ENCODE peak calls at places on chromosomes 7 and 10, in nine cellular contexts. E, A, Y, P, F, D, V, I and W are unnamed samples.
A peak's percentile ranks its signal among the peaks of the same experiment; 100 is the strongest.

GRCh38 chr7:22420973-22421635 is 64.2 kb upstream of the RAPGEF5 start:
- DNase-seq in A (no peak), E (no peak), V (no peak), Y (no peak), P (no peak), I (no peak), F (no peak), D (no peak), W (no peak)

GRCh38 chr10:31836569-31837406 is 91.8 kb downstream of the ARHGAP12 start:
- DNase-seq in D (no peak), V (peak; percentile 40), P (no peak), A (no peak), I (no peak), Y (peak; percentile 34), F (no peak), E (no peak), W (no peak)

GRCh38 chr10:8032558-8032957 is 21.9 kb upstream of the GATA3 start:
- DNase-seq in A (no peak), D (no peak), V (no peak), F (no peak), Y (no peak), E (no peak), P (no peak), I (no peak), W (no peak)

GRCh38 chr7:26293569-26294308 is 2.1 kb downstream of the SNX10 start:
- DNase-seq in F (peak; percentile 79), A (no peak), D (no peak), I (no peak), V (no peak), Y (no peak), P (peak; percentile 73), E (no peak), W (peak; percentile 61)

GRCh38 chr7:30866939-30867338 is 44.7 kb upstream of the AQP1 start:
- DNase-seq in V (no peak), I (no peak), A (no peak), D (no peak), E (no peak), P (no peak), Y (no peak), F (no peak), W (no peak)

GRCh38 chr7:102864958-102865357 is 47.8 kb upstream of the LRRC17 start:
- DNase-seq in Y (no peak), I (no peak), D (no peak), A (no peak), E (no peak), P (no peak), F (no peak), V (no peak), W (no peak)

GRCh38 chr7:148987751-148988512 is 40.4 kb downstream of the PDIA4 start:
- DNase-seq in E (no peak), V (no peak), I (no peak), F (no peak), Y (no peak), P (no peak), A (no peak), D (no peak), W (no peak)

GRCh38 chr10:122267849-122268737 is 3.0 kb upstream of the BTBD16 start:
- DNase-seq in D (no peak), I (no peak), F (peak; percentile 9), Y (no peak), E (no peak), P (peak; percentile 25), A (no peak), V (peak; percentile 31), W (peak; percentile 53)

GRCh38 chr10:77833792-77834191 is 92.8 kb downstream of the DLG5 start:
- DNase-seq in A (no peak), V (no peak), Y (no peak), E (no peak), I (no peak), F (no peak), P (no peak), D (no peak), W (no peak)

GRCh38 chr7:44460325-44460724 is 30.1 kb downstream of the NUDCD3 start:
- DNase-seq in Y (peak; percentile 10), F (peak; percentile 89), V (no peak), P (peak; percentile 87), A (no peak), D (no peak), E (no peak), I (no peak), W (peak; percentile 64)

GRCh38 chr10:75137533-75138438 is 26.3 kb downstream of the SAMD8 start:
- DNase-seq in I (no peak), D (no peak), E (no peak), P (no peak), F (no peak), V (peak; percentile 52), Y (peak; percentile 67), A (no peak), W (no peak)

GRCh38 chr10:98292976-98293375 is 25.0 kb upstream of the LOXL4 start:
- DNase-seq in V (no peak), D (no peak), I (no peak), E (no peak), Y (no peak), F (no peak), A (no peak), P (no peak), W (no peak)

GRCh38 chr7:32170838-32171237 is 100.6 kb upstream of the PDE1C start:
- DNase-seq in P (no peak), D (no peak), F (no peak), A (no peak), E (no peak), I (no peak), V (no peak), Y (no peak), W (no peak)

GRCh38 chr7:1324028-1324900 is 91.6 kb downstream of the UNCX start:
- DNase-seq in Y (no peak), I (no peak), F (no peak), V (no peak), A (no peak), D (no peak), P (no peak), E (no peak), W (no peak)

GRCh38 chr10:36534471-36535002 is 590.9 kb upstream of the ANKRD30A start:
- DNase-seq in P (no peak), F (no peak), V (peak; percentile 72), I (no peak), E (no peak), Y (peak; percentile 84), A (no peak), D (no peak), W (no peak)

GRCh38 chr10:88932539-88933256 is 19.9 kb downstream of the ACTA2 start:
- DNase-seq in F (peak; percentile 34), E (no peak), P (peak; percentile 55), V (peak; percentile 76), A (no peak), D (peak; percentile 57), I (peak; percentile 59), Y (peak; percentile 79), W (peak; percentile 34)
- H3K27ac ChIP-seq in F (no peak overlapping the region), E (no peak overlapping the region), P (no peak overlapping the region), V (no peak overlapping the region), A (peak overlapping the region; percentile 65), D (no peak overlapping the region), I (peak overlapping the region; percentile 45), Y (no peak overlapping the region), W (no peak overlapping the region)

DNA sequence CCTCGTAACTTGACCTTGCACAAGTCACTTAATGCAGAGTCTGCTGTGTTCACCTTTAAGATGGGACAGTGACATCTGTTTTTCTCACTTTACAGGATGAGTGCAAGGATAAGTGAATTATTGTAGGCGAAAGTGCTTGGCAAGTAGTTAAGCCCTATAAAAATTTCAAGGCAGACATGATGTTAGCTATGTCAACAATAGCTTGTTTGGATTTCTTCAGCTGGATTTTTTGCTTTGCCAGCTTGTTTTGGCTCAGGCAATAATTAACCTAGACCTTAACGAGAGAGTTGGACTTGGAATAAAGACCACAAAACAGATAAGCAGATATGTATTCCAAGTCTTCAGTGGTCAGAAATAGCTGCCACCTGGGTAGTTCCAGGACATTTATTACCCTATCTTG is 255.2 kb downstream of the ARL4A start:
- DNase-seq in P (no peak), D (no peak), E (no peak), A (no peak), Y (peak; percentile 66), F (no peak), V (no peak), I (no peak), W (no peak)
- H3K4me3 ChIP-seq in P (no peak overlapping the region), D (no peak overlapping the region), E (no peak overlapping the region), A (no peak overlapping the region), Y (no peak overlapping the region), F (no peak overlapping the region), V (no peak overlapping the region), I (no peak overlapping the region), W (no peak overlapping the region)

GRCh38 chr10:29533696-29534285 is 101.0 kb downstream of the SVIL start:
- DNase-seq in E (no peak), I (no peak), F (no peak), Y (peak; percentile 49), P (no peak), V (no peak), A (no peak), D (no peak), W (no peak)
- H3K36me3 ChIP-seq in E (no peaks in the 10 kb centered on the region), I (no peaks in the 10 kb centered on the region), F (no peaks in the 10 kb centered on the region), Y (no peaks in the 10 kb centered on the region), P (no peaks in the 10 kb centered on the region), V (peaks cover 12% of the 10 kb centered on the region), A (peaks cover 89% of the 10 kb centered on the region), D (no peaks in the 10 kb centered on the region), W (no peaks in the 10 kb centered on the region)

DNA sequence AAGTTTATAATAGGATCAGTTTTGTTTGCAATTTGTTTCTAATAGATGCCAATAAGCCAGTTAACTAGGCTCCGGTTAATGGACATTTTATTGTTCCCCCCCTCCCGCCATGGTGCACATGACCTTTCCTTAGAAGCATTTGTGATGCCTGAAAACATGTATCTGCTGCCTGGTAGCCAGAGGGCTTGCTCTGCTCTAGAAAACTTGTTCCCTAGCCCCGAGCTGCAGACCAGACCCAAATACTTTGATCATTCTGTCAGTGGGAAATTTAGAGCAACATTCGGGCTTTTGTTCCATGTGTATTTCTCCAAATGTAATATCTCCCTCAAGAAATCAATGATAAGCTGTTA is 104.6 kb downstream of the EVX1 start:
- DNase-seq in D (no peak), V (no peak), P (no peak), E (no peak), A (no peak), I (no peak), F (no peak), Y (no peak), W (no peak)
- H3K27ac ChIP-seq in D (no peak overlapping the region), V (no peak overlapping the region), P (no peak overlapping the region), E (peak overlapping the region; percentile 73), A (no peak overlapping the region), I (no peak overlapping the region), F (no peak overlapping the region), Y (no peak overlapping the region), W (no peak overlapping the region)